ENCODE peak calls at places on chromosomes 3 and 15, in four cellular contexts. H is HepG2, Z is right lobe of liver, C is A549. Y is an unnamed sample.
A peak's percentile ranks its signal among the peaks of the same experiment; 100 is the strongest.

GRCh38 chr15:71410347-71410746 is 295.1 kb downstream of the THSD4 start:
- ATAC-seq in H (no peak), C (no peak), Z (no peak), Y (no peak)

GRCh38 chr15:51280838-51281237 is 57.6 kb downstream of the CYP19A1 start:
- ATAC-seq in H (no peak), C (peak; percentile 15), Z (no peak), Y (no peak)

GRCh38 chr3:135237371-135237770 is 442.3 kb downstream of the EPHB1 start:
- ATAC-seq in Z (no peak), C (no peak), H (peak; percentile 27), Y (no peak)

GRCh38 chr3:42529463-42529862 is 27.0 kb downstream of the VIPR1 start:
- ATAC-seq in H (no peak), Z (peak; percentile 55), C (no peak), Y (no peak)

GRCh38 chr3:195609229-195609628 is 25.5 kb upstream of the APOD start:
- ATAC-seq in Z (no peak), C (no peak), H (no peak), Y (no peak)

GRCh38 chr3:53174346-53175250 is 13.6 kb downstream of the PRKCD start:
- ATAC-seq in Z (no peak), C (no peak), H (no peak), Y (no peak)

GRCh38 chr3:42704136-42704841 is 1.7 kb upstream of the HHATL start:
- ATAC-seq in Z (no peak), C (no peak), H (no peak), Y (no peak)

GRCh38 chr15:39455502-39455991 is 125.3 kb upstream of the THBS1 start:
- ATAC-seq in Z (no peak), C (peak; percentile 55), H (peak; percentile 98), Y (no peak)

GRCh38 chr3:138875754-138876664 is 41.3 kb upstream of the PIK3CB start:
- ATAC-seq in C (no peak), Z (peak; percentile 14), H (no peak), Y (peak; percentile 36)

GRCh38 chr3:136802481-136802996 is 16.4 kb upstream of the SLC35G2 start:
- ATAC-seq in H (no peak), C (no peak), Z (peak; percentile 44), Y (peak; percentile 31)

GRCh38 chr3:107265526-107265925 is 111.7 kb upstream of the CCDC54 start:
- ATAC-seq in H (no peak), Z (no peak), C (no peak), Y (no peak)

GRCh38 chr15:101510212-101511197 is 21.0 kb upstream of the PCSK6 start:
- ATAC-seq in C (no peak), Z (peak; percentile 80), H (no peak), Y (peak; percentile 28)

GRCh38 chr15:68699881-68700394 is 120.8 kb downstream of the ANP32A start:
- ATAC-seq in C (peak; percentile 13), H (no peak), Z (no peak), Y (peak; percentile 32)

GRCh38 chr3:119562307-119562961 is 3.0 kb upstream of the CD80 start:
- ATAC-seq in C (no peak), H (peak; percentile 38), Z (peak; percentile 38), Y (no peak)

GRCh38 chr3:25396251-25396650 is 31.8 kb upstream of the RARB start:
- ATAC-seq in C (no peak), H (no peak), Z (no peak), Y (peak; percentile 31)

GRCh38 chr15:44075535-44075934 is 119.5 kb downstream of the FRMD5 start:
- ATAC-seq in H (no peak), Z (no peak), C (no peak), Y (no peak)

GRCh38 chr3:31699309-31699953 is 166.7 kb downstream of the STT3B start:
- ATAC-seq in Z (no peak), H (peak; percentile 46), C (peak; percentile 82), Y (no peak)

GRCh38 chr3:42638339-42638842 is 15.1 kb upstream of the ZBTB47 start:
- ATAC-seq in Z (no peak), H (no peak), C (no peak), Y (no peak)

GRCh38 chr3:148036331-148036881 is 627.2 kb downstream of the ZIC1 start:
- ATAC-seq in Z (no peak), C (no peak), H (no peak), Y (no peak)

GRCh38 chr15:43985976-43986375 is 159.2 kb downstream of the WDR76 start:
- ATAC-seq in Z (no peak), C (no peak), H (no peak), Y (no peak)

GRCh38 chr3:150746791-150747590 is 16.0 kb downstream of the SIAH2 start:
- ATAC-seq in C (peak; percentile 29), H (peak; percentile 19), Z (peak; percentile 50), Y (no peak)

GRCh38 chr3:151210676-151211381 is 7.8 kb upstream of the GPR171 start:
- ATAC-seq in Z (peak; percentile 98), H (peak; percentile 98), C (peak; percentile 38), Y (peak; percentile 31)

GRCh38 chr3:149726716-149727407 is 25.4 kb downstream of the COMMD2 start:
- ATAC-seq in C (no peak), H (no peak), Z (no peak), Y (no peak)

GRCh38 chr3:127915937-127916480 is 977 bp downstream of the KBTBD12 start:
- ATAC-seq in C (no peak), H (no peak), Z (no peak), Y (no peak)

GRCh38 chr15:55256281-55257013 is 33.2 kb downstream of the RAB27A start:
- ATAC-seq in H (no peak), Z (peak; percentile 22), C (no peak), Y (no peak)

GRCh38 chr3:38164136-38164965 is 986 bp upstream of the OXSR1 start:
- ATAC-seq in H (peak; percentile 52), C (peak; percentile 62), Z (no peak), Y (no peak)

GRCh38 chr3:99846472-99846871 is 28.8 kb downstream of the CMSS1 start:
- ATAC-seq in Z (peak; percentile 93), H (no peak), C (no peak), Y (peak; percentile 81)

GRCh38 chr3:133532951-133533350 is 40.5 kb upstream of the CDV3 start:
- ATAC-seq in H (no peak), Z (no peak), C (no peak), Y (no peak)

GRCh38 chr3:107633327-107634141 is 110.8 kb downstream of the BBX start:
- ATAC-seq in Z (no peak), C (no peak), H (no peak), Y (no peak)

GRCh38 chr3:187197255-187197654 is at the start of gene RTP1:
- ATAC-seq in C (no peak), Z (no peak), H (no peak), Y (no peak)

GRCh38 chr3:138468886-138469285 is 34.5 kb downstream of the ESYT3 start:
- ATAC-seq in H (no peak), C (no peak), Z (no peak), Y (no peak)

GRCh38 chr3:183377307-183377959 is 51.0 kb downstream of the MCF2L2 start:
- ATAC-seq in C (no peak), H (no peak), Z (no peak), Y (no peak)

GRCh38 chr15:52749250-52749649 is 40.9 kb downstream of the ONECUT1 start:
- ATAC-seq in H (no peak), C (no peak), Z (peak; percentile 19), Y (no peak)

GRCh38 chr3:29827756-29828155 is 546.9 kb downstream of the RBMS3 start:
- ATAC-seq in Z (no peak), H (no peak), C (no peak), Y (no peak)

GRCh38 chr3:28349397-28350000 is 875 bp upstream of the AZI2 start:
- ATAC-seq in Z (peak; percentile 45), H (no peak), C (peak; percentile 42), Y (no peak)

GRCh38 chr3:84967767-84968581 is 9.2 kb downstream of the CADM2 start:
- ATAC-seq in Z (no peak), C (no peak), H (no peak), Y (peak; percentile 41)

DNA sequence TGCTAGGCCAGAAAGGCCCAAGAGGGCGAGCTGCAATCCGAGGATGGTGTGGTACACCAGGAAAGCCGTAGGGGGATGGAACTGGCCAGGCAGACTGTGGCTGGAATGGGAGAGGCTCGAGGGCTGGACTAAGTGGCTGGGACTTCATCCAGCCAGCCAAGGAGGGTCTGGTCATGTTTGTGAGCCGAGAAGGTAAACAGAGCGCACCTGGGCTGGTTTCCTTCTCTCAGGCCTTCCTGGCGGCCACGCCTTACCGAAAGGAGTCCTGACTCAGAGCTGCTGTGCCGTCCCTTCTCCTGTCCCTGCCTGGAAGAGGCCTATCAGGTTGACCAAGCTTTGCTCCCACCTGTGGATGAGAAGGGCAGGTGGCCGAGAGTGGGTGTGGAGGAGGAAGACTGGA is 71.5 kb upstream of the GATM start:
- ATAC-seq in Z (no peak), H (no peak), C (no peak), Y (no peak)
- TF ChIP-seq POLR2A in Z (no peak), H (no peak), C (no peak), Y (no peak)

GRCh38 chr3:57036952-57037351 is 23.5 kb upstream of the SPATA12 start:
- ATAC-seq in H (no peak), Z (no peak), C (no peak), Y (no peak)
- H3K4me3 ChIP-seq in H (no peak overlapping the region), Z (no peak overlapping the region), C (no peak overlapping the region), Y (no peak overlapping the region)

GRCh38 chr3:130354430-130354829 is 9.0 kb downstream of the COL6A5 start:
- ATAC-seq in H (no peak), Z (no peak), C (no peak), Y (no peak)
- TF ChIP-seq POLR2A in H (no peak), Z (no peak), C (no peak), Y (no peak)

GRCh38 chr3:8500208-8500961 is 1.2 kb upstream of the LMCD1 start:
- ATAC-seq in C (peak; percentile 12), Z (no peak), H (peak; percentile 9), Y (peak; percentile 6)
- H3K4me3 ChIP-seq in C (peak overlapping the region; percentile 51), Z (no peak overlapping the region), H (peak overlapping the region; percentile 13), Y (no peak overlapping the region)

GRCh38 chr15:89893696-89894450 is at the start of gene AP3S2:
- ATAC-seq in H (peak; percentile 93), Z (peak; percentile 96), C (peak; percentile 95), Y (peak; percentile 97)
- TF ChIP-seq POLR2A in H (peak; percentile 78), Z (peak; percentile 86), C (peak; percentile 81), Y (peak; percentile 37)

DNA sequence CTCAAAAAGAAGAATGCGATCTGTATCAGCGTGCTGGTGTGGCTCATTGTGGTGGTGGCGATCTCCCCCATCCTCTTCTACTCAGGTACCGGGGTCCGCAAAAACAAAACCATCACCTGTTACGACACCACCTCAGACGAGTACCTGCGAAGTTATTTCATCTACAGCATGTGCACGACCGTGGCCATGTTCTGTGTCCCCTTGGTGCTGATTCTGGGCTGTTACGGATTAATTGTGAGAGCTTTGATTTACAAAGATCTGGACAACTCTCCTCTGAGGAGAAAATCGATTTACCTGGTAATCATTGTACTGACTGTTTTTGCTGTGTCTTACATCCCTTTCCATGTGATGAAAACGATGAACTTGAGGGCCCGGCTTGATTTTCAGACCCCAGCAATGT is 1.3 kb downstream of the P2RY1 start:
- ATAC-seq in Z (no peak), H (no peak), C (no peak), Y (no peak)
- H3K4me3 ChIP-seq in Z (peak overlapping the region; percentile 64), H (no peak overlapping the region), C (no peak overlapping the region), Y (no peak overlapping the region)

GRCh38 chr15:78071378-78071777 is 6.1 kb downstream of the TBC1D2B start:
- ATAC-seq in C (no peak), Z (no peak), H (no peak), Y (no peak)

GRCh38 chr15:78069052-78069414 is 8.5 kb downstream of the TBC1D2B start:
- ATAC-seq in H (no peak), Z (no peak), C (no peak), Y (no peak)

GRCh38 chr15:78069630-78070029 is 7.9 kb downstream of the TBC1D2B start:
- ATAC-seq in H (no peak), C (no peak), Z (no peak), Y (no peak)

GRCh38 chr15:78072080-78072892 is 5.2 kb downstream of the TBC1D2B start:
- ATAC-seq in C (no peak), H (peak; percentile 8), Z (peak; percentile 62), Y (peak; percentile 44)

GRCh38 chr15:78070049-78070698 is 7.3 kb downstream of the TBC1D2B start:
- ATAC-seq in H (no peak), Z (no peak), C (no peak), Y (no peak)
- TF ChIP-seq POLR2A in H (no peak), Z (no peak), C (no peak), Y (no peak)

Y was measured in gastroesophageal sphincter.